ENCODE peak calls at places on chromosome 14, in seven cellular contexts. One of them, this sample, is unnamed.

GRCh38 chr14:98290596-98290995 is 981.4 kb downstream of the BCL11B start:
- DNase-seq in substantia nigra: no peak
- DNase-seq in T-helper 2 cell: no peak
- DNase-seq in OCI-M1: no peak
- DNase-seq in amygdala: no peak
- DNase-seq in HFFc6: no peak
- DNase-seq in ACHN: peak
- DNase-seq in this sample: no peak

GRCh38 chr14:94089479-94089878 is 8.4 kb downstream of the IFI27L1 start:
- DNase-seq in HFFc6: no peak
- DNase-seq in substantia nigra: no peak
- DNase-seq in OCI-M1: no peak
- DNase-seq in amygdala: no peak
- DNase-seq in T-helper 2 cell: no peak
- DNase-seq in ACHN: no peak
- DNase-seq in this sample: no peak

GRCh38 chr14:67513631-67514108 is 19.4 kb upstream of the PLEKHH1 start:
- DNase-seq in OCI-M1: no peak
- DNase-seq in amygdala: no peak
- DNase-seq in substantia nigra: no peak
- DNase-seq in T-helper 2 cell: no peak
- DNase-seq in HFFc6: no peak
- DNase-seq in ACHN: no peak
- DNase-seq in this sample: peak

GRCh38 chr14:102751088-102751487 is 26.2 kb upstream of the TRAF3 start:
- DNase-seq in amygdala: no peak
- DNase-seq in substantia nigra: no peak
- DNase-seq in T-helper 2 cell: no peak
- DNase-seq in OCI-M1: no peak
- DNase-seq in HFFc6: no peak
- DNase-seq in ACHN: no peak
- DNase-seq in this sample: no peak

GRCh38 chr14:76708028-76708427 is 53.2 kb upstream of the VASH1 start:
- DNase-seq in HFFc6: no peak
- DNase-seq in ACHN: no peak
- DNase-seq in OCI-M1: no peak
- DNase-seq in substantia nigra: no peak
- DNase-seq in amygdala: no peak
- DNase-seq in T-helper 2 cell: no peak
- DNase-seq in this sample: no peak

GRCh38 chr14:105064721-105065143 is 498 bp downstream of the GPR132 start:
- DNase-seq in amygdala: no peak
- DNase-seq in ACHN: peak
- DNase-seq in OCI-M1: no peak
- DNase-seq in T-helper 2 cell: no peak
- DNase-seq in HFFc6: no peak
- DNase-seq in substantia nigra: no peak
- DNase-seq in this sample: peak

GRCh38 chr14:100070310-100070709 is 5.1 kb downstream of the EVL start:
- DNase-seq in OCI-M1: no peak
- DNase-seq in T-helper 2 cell: peak
- DNase-seq in HFFc6: no peak
- DNase-seq in ACHN: no peak
- DNase-seq in substantia nigra: no peak
- DNase-seq in amygdala: no peak
- DNase-seq in this sample: no peak

GRCh38 chr14:26370118-26370517 is 227.7 kb downstream of the NOVA1 start:
- DNase-seq in substantia nigra: no peak
- DNase-seq in amygdala: no peak
- DNase-seq in ACHN: no peak
- DNase-seq in T-helper 2 cell: no peak
- DNase-seq in HFFc6: no peak
- DNase-seq in OCI-M1: no peak
- DNase-seq in this sample: peak

GRCh38 chr14:104874110-104874531 is 9.1 kb downstream of the CEP170B start:
- DNase-seq in ACHN: no peak
- DNase-seq in T-helper 2 cell: no peak
- DNase-seq in substantia nigra: no peak
- DNase-seq in amygdala: no peak
- DNase-seq in HFFc6: no peak
- DNase-seq in OCI-M1: no peak
- DNase-seq in this sample: no peak

GRCh38 chr14:98736701-98737338 is 535.2 kb downstream of the BCL11B start:
- DNase-seq in amygdala: no peak
- DNase-seq in OCI-M1: no peak
- DNase-seq in HFFc6: no peak
- DNase-seq in ACHN: no peak
- DNase-seq in T-helper 2 cell: no peak
- DNase-seq in substantia nigra: no peak
- DNase-seq in this sample: no peak

GRCh38 chr14:67919259-67919658 is 99.7 kb downstream of the RAD51B start:
- DNase-seq in HFFc6: no peak
- DNase-seq in OCI-M1: no peak
- DNase-seq in ACHN: no peak
- DNase-seq in T-helper 2 cell: no peak
- DNase-seq in substantia nigra: no peak
- DNase-seq in amygdala: no peak
- DNase-seq in this sample: no peak

GRCh38 chr14:89324501-89325298 is 92.3 kb downstream of the FOXN3 start:
- DNase-seq in amygdala: no peak
- DNase-seq in OCI-M1: no peak
- DNase-seq in T-helper 2 cell: no peak
- DNase-seq in substantia nigra: no peak
- DNase-seq in HFFc6: no peak
- DNase-seq in ACHN: no peak
- DNase-seq in this sample: no peak

GRCh38 chr14:96158735-96159134 is 45.9 kb upstream of the BDKRB2 start:
- DNase-seq in amygdala: no peak
- DNase-seq in substantia nigra: no peak
- DNase-seq in HFFc6: no peak
- DNase-seq in T-helper 2 cell: no peak
- DNase-seq in OCI-M1: no peak
- DNase-seq in ACHN: no peak
- DNase-seq in this sample: no peak

GRCh38 chr14:22039938-22040780 is 366.5 kb upstream of the OR4E1 start:
- DNase-seq in amygdala: no peak
- DNase-seq in ACHN: peak
- DNase-seq in T-helper 2 cell: peak
- DNase-seq in HFFc6: no peak
- DNase-seq in OCI-M1: peak
- DNase-seq in substantia nigra: no peak
- DNase-seq in this sample: peak

GRCh38 chr14:75979071-75979571 is 2.7 kb downstream of the TGFB3 start:
- DNase-seq in amygdala: no peak
- DNase-seq in substantia nigra: no peak
- DNase-seq in T-helper 2 cell: no peak
- DNase-seq in HFFc6: peak
- DNase-seq in OCI-M1: peak
- DNase-seq in ACHN: peak
- DNase-seq in this sample: peak

GRCh38 chr14:76413962-76414665 is 38.2 kb downstream of the ESRRB start:
- DNase-seq in substantia nigra: no peak
- DNase-seq in amygdala: no peak
- DNase-seq in ACHN: no peak
- DNase-seq in OCI-M1: no peak
- DNase-seq in HFFc6: no peak
- DNase-seq in T-helper 2 cell: no peak
- DNase-seq in this sample: no peak

GRCh38 chr14:67977468-67978034 is 158.0 kb downstream of the RAD51B start:
- DNase-seq in amygdala: no peak
- DNase-seq in substantia nigra: no peak
- DNase-seq in T-helper 2 cell: no peak
- DNase-seq in HFFc6: no peak
- DNase-seq in OCI-M1: no peak
- DNase-seq in ACHN: no peak
- DNase-seq in this sample: no peak

This sample was measured in hepatocyte.